ENCODE peak calls at places on chromosomes 2 and 18, in eight cellular contexts. Y is A549, X is IMR-90, B is HCT116, V is K562, P is H1, Q is SK-N-SH, D is GM12878. A is an unnamed sample.

GRCh38 chr2:207133862-207134519 is 31.8 kb downstream of the KLF7 start:
- DNase-seq in Y (no peak), X (peak), B (no peak), V (no peak), P (no peak), Q (no peak), D (no peak), A (no peak)

GRCh38 chr2:223956267-223956666 is 996 bp upstream of the MRPL44 start:
- DNase-seq in Y (no peak), X (no peak), B (no peak), V (no peak), P (no peak), Q (no peak), D (no peak), A (no peak)

GRCh38 chr2:230821991-230822520 is 42.7 kb upstream of the ITM2C start:
- DNase-seq in Y (no peak), X (no peak), B (no peak), V (no peak), P (no peak), Q (no peak), D (no peak), A (no peak)

GRCh38 chr2:156430978-156431358 is 5.2 kb upstream of the GPD2 start:
- DNase-seq in Y (peak), X (peak), B (no peak), V (peak), P (no peak), Q (no peak), D (peak), A (no peak)

GRCh38 chr18:28511421-28511821 is 334.5 kb upstream of the CDH2 start:
- DNase-seq in Y (no peak), X (peak), B (no peak), V (no peak), P (no peak), Q (no peak), D (no peak), A (no peak)

GRCh38 chr2:33229646-33230045 is 246.8 kb upstream of the RASGRP3 start:
- DNase-seq in Y (no peak), X (no peak), B (no peak), V (no peak), P (no peak), Q (no peak), D (no peak), A (no peak)

GRCh38 chr2:1143129-1143528 is 192.5 kb downstream of the SNTG2 start:
- DNase-seq in Y (no peak), X (no peak), B (no peak), V (no peak), P (no peak), Q (no peak), D (no peak), A (no peak)

GRCh38 chr2:181628590-181629585 is 28.0 kb downstream of the CERKL start:
- DNase-seq in Y (no peak), X (no peak), B (no peak), V (no peak), P (no peak), Q (peak), D (no peak), A (no peak)

GRCh38 chr18:54149078-54149697 is 75.3 kb downstream of the MBD2 start:
- DNase-seq in Y (peak), X (peak), B (peak), V (no peak), P (no peak), Q (no peak), D (peak), A (peak)
- TF ChIP-seq RAD21 in Y (no peak), X (no peak), B (peak), V (no peak), P (no peak), Q (no peak), D (peak), A (no peak)

GRCh38 chr2:236174608-236175001 is 6.4 kb upstream of the GBX2 start:
- DNase-seq in Y (no peak), X (no peak), B (no peak), V (no peak), P (no peak), Q (no peak), D (no peak), A (no peak)
- TF ChIP-seq RAD21 in Y (no peak), X (no peak), B (no peak), V (no peak), P (no peak), Q (no peak), D (no peak), A (no peak)

DNA sequence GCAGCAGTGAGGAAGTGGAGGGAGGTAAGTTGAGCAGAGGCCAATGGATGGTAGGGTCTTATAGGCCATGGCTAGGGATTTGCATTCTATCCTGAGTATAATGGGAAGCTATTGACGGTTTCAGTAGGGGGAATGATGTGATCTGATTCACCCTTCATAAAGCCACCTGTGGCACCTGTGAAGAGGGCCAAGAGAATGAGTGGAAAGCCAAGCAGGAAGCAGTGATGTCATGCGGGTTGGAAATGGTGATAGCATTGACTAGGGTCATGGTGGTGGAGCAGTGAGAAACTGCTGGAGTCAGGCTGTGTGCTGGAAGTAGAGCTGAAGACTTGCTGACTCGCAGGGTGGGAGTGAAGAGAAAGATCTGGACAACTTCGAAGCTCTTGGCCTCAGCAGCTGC is 111.7 kb downstream of the MARCHF4 start:
- DNase-seq in Y (no peak), X (peak), B (no peak), V (no peak), P (no peak), Q (no peak), D (no peak), A (no peak)
- TF ChIP-seq RAD21 in Y (no peak), X (no peak), B (no peak), V (no peak), P (no peak), Q (no peak), D (no peak), A (no peak)

GRCh38 chr18:36759167-36759776 is 69.5 kb downstream of the TPGS2 start:
- DNase-seq in Y (no peak), X (no peak), B (no peak), V (no peak), P (no peak), Q (no peak), D (no peak), A (no peak)

GRCh38 chr18:36758623-36759022 is 70.2 kb downstream of the TPGS2 start:
- DNase-seq in Y (no peak), X (peak), B (no peak), V (no peak), P (no peak), Q (no peak), D (no peak), A (no peak)

GRCh38 chr18:36757081-36757480 is 71.7 kb downstream of the TPGS2 start:
- DNase-seq in Y (peak), X (peak), B (peak), V (peak), P (no peak), Q (peak), D (no peak), A (peak)

GRCh38 chr18:36758001-36758400 is 70.8 kb downstream of the TPGS2 start:
- DNase-seq in Y (no peak), X (peak), B (no peak), V (no peak), P (no peak), Q (no peak), D (no peak), A (no peak)

GRCh38 chr18:36756262-36756661 is 72.5 kb downstream of the TPGS2 start:
- DNase-seq in Y (no peak), X (peak), B (no peak), V (no peak), P (no peak), Q (no peak), D (no peak), A (no peak)
- TF ChIP-seq RAD21 in Y (no peak), X (no peak), B (no peak), V (no peak), P (no peak), Q (no peak), D (no peak), A (no peak)

DNA sequence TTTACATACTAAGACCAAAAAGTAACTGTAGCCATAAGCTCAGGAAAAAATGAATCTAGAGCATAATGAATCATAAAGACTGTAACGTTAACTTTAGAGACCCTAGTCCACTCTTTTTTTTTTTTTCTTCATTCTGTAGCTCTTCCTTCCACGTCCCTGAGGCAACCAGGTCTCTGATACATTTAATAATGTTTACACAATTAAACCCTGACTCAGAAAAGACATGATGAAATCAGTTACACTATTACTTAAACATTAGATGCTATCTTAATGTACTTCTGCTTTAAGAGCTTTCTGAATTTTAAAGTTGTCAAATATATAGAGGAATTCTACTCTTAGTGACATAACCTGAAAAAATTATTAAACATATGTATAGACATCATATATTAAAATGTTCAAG is 1121.5 kb upstream of the DDX18 start:
- DNase-seq in Y (no peak), X (no peak), B (no peak), V (no peak), P (no peak), Q (no peak), D (no peak), A (no peak)
- TF ChIP-seq RAD21 in Y (no peak), X (no peak), B (no peak), V (no peak), P (no peak), Q (no peak), D (no peak), A (no peak)

DNA sequence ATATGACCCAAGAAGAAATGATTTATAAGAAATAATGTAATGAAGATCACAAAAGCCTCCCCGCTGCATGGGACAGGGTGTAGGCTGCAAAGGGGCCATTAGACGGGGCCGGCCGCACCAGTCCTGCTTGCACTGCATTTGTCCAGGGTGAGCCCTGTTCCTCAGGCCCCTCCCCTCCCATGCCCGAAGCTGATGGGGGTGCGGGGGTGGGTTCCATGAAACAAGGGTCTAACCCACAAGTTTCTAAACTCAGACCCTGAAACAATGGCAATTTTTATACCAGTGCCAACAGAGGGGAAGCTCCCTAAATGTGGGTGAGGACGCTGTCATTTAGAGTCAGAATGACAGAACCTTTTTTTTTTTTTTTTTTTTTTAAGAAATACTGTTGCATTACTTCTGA is 39.7 kb downstream of the HS6ST1 start:
- DNase-seq in Y (no peak), X (no peak), B (no peak), V (no peak), P (no peak), Q (no peak), D (no peak), A (no peak)
- TF ChIP-seq RAD21 in Y (no peak), X (no peak), B (no peak), V (no peak), P (no peak), Q (no peak), D (no peak), A (no peak)

GRCh38 chr2:240350696-240351087 is 84.8 kb upstream of the GPC1 start:
- DNase-seq in Y (no peak), X (no peak), B (no peak), V (no peak), P (no peak), Q (peak), D (no peak), A (no peak)

GRCh38 chr2:240350006-240350355 is 85.5 kb upstream of the GPC1 start:
- DNase-seq in Y (no peak), X (no peak), B (no peak), V (no peak), P (no peak), Q (no peak), D (no peak), A (no peak)

GRCh38 chr2:240351088-240351741 is 84.2 kb upstream of the GPC1 start:
- DNase-seq in Y (no peak), X (no peak), B (no peak), V (no peak), P (no peak), Q (peak), D (no peak), A (no peak)

GRCh38 chr2:240353086-240353798 is 82.2 kb upstream of the GPC1 start:
- DNase-seq in Y (no peak), X (no peak), B (no peak), V (no peak), P (no peak), Q (peak), D (no peak), A (no peak)

DNA sequence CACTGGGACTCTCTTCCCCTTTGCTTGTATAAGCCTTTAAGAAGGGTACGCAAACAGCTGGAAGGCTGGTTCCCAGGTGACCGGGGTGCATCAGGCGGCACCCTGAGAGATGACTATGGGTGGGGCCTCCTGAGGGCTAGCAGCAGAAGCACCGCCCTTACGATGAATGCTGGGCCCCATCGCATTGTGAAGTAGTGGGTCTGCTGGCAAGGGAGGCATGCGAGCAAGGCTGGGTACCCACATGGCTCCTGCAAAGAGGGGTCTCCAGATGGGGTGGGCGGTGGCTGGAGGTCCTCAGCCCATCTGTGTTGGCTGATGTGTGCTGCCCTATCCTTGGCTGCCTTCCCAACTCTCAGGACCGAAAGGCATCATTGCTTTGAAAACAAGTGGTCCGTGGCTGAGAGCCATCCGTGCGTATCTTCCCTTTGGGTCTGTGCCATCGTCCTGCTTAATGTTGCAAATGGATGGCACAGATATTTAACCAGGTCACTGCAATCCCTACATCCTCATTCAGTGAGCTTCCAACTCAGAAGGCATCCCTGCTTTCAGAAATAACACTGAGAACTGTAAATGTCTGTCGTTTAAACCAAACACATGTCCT is 83.5 kb upstream of the GPC1 start:
- DNase-seq in Y (no peak), X (no peak), B (no peak), V (no peak), P (no peak), Q (peak), D (no peak), A (no peak)
- TF ChIP-seq RAD21 in Y (no peak), X (no peak), B (no peak), V (no peak), P (no peak), Q (peak), D (no peak), A (no peak)

GRCh38 chr2:212773808-212774339 is 235.3 kb upstream of the ERBB4 start:
- DNase-seq in Y (no peak), X (no peak), B (no peak), V (no peak), P (no peak), Q (no peak), D (no peak), A (no peak)

GRCh38 chr2:212766921-212767320 is 228.3 kb upstream of the ERBB4 start:
- DNase-seq in Y (no peak), X (no peak), B (no peak), V (no peak), P (no peak), Q (no peak), D (no peak), A (no peak)

DNA sequence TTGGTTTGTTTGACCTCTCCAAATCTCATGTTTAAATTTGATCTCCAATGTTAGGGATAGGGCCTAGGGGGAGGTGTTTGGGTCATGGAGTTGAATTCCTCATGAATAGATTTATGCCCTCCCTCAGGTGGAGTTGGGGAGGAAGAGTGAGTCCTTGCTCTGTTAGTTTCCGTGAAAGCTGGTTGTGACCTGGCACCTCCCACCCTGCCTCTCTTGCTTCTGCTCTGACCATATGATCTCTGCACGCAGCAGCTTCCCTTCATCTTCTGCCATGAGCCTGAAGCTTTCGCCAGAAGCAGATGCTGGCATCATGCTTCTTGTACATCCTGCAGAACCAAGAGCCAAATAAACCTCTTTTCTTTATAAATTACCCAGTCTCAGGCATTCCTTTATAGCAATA is 231.6 kb upstream of the ERBB4 start:
- DNase-seq in Y (no peak), X (no peak), B (no peak), V (no peak), P (no peak), Q (no peak), D (no peak), A (no peak)
- TF ChIP-seq RAD21 in Y (no peak), X (no peak), B (no peak), V (no peak), P (no peak), Q (no peak), D (no peak), A (no peak)

GRCh38 chr18:26649193-26649543 is 100.8 kb upstream of the KCTD1 start:
- DNase-seq in Y (no peak), X (no peak), B (no peak), V (no peak), P (no peak), Q (peak), D (no peak), A (no peak)
- TF ChIP-seq RAD21 in Y (no peak), X (no peak), B (no peak), V (no peak), P (no peak), Q (peak), D (no peak), A (no peak)

A was measured in HepG2.